ENCODE peak calls at places on chromosomes 7 and 10, in six cellular contexts. T, I, W, R, A and O are unnamed samples.

GRCh38 chr7:143391462-143392404 is 10.6 kb downstream of the ZYX start:
- DNase-seq in W (peak), T (no peak), A (no peak), I (peak), R (peak), O (peak)

GRCh38 chr7:69683002-69683401 is 84.7 kb downstream of the AUTS2 start:
- DNase-seq in T (no peak), R (no peak), I (no peak), A (no peak), W (no peak), O (no peak)

GRCh38 chr7:135981958-135982646 is 4.9 kb upstream of the MTPN start:
- DNase-seq in R (no peak), I (no peak), A (no peak), W (no peak), T (peak), O (no peak)

GRCh38 chr10:103153302-103153759 is 39.7 kb downstream of the NT5C2 start:
- DNase-seq in W (no peak), I (no peak), T (no peak), A (no peak), R (peak), O (no peak)

GRCh38 chr10:125005312-125006187 is 63.6 kb downstream of the ZRANB1 start:
- DNase-seq in A (no peak), I (no peak), T (no peak), R (no peak), W (no peak), O (no peak)

GRCh38 chr7:54839538-54840213 is 80.7 kb upstream of the SEC61G start:
- DNase-seq in T (no peak), A (no peak), R (peak), W (peak), I (peak), O (peak)

GRCh38 chr10:114057845-114058244 is 14.2 kb downstream of the ADRB1 start:
- DNase-seq in T (no peak), W (no peak), I (no peak), A (no peak), R (no peak), O (no peak)

GRCh38 chr10:130233426-130233825 is 97.2 kb downstream of the GLRX3 start:
- DNase-seq in I (no peak), R (no peak), W (no peak), T (no peak), A (no peak), O (no peak)

GRCh38 chr10:115706482-115707076 is 566.4 kb downstream of the GFRA1 start:
- DNase-seq in W (no peak), T (no peak), I (no peak), R (peak), A (peak), O (no peak)

GRCh38 chr10:131258256-131258655 is 53.3 kb downstream of the TCERG1L start:
- DNase-seq in W (no peak), T (no peak), I (no peak), R (no peak), A (no peak), O (no peak)

GRCh38 chr7:64884913-64885370 is 18.1 kb upstream of the ZNF273 start:
- DNase-seq in I (peak), W (no peak), T (no peak), R (no peak), A (no peak), O (no peak)

GRCh38 chr10:57018452-57018851 is 657.4 kb upstream of the ZWINT start:
- DNase-seq in I (no peak), W (no peak), A (no peak), T (no peak), R (no peak), O (no peak)

GRCh38 chr10:73649876-73650536 is 5.8 kb downstream of the SYNPO2L start:
- DNase-seq in W (no peak), R (peak), A (no peak), I (no peak), T (no peak), O (no peak)

GRCh38 chr10:21732067-21732772 is 198.2 kb downstream of the MLLT10 start:
- DNase-seq in I (no peak), A (peak), T (peak), R (peak), W (no peak), O (peak)

GRCh38 chr10:43137701-43137970 is 609 bp upstream of the CSGALNACT2 start:
- DNase-seq in W (no peak), A (peak), I (peak), T (no peak), R (peak), O (no peak)

GRCh38 chr10:34161948-34162347 is 653.1 kb downstream of the PARD3 start:
- DNase-seq in I (no peak), T (no peak), W (no peak), R (no peak), A (no peak), O (no peak)

GRCh38 chr7:39746162-39746782 is 122.9 kb downstream of the RALA start:
- DNase-seq in W (peak), I (peak), R (peak), A (peak), T (peak), O (peak)

GRCh38 chr7:64907641-64908326 is 4.7 kb downstream of the ZNF273 start:
- DNase-seq in T (no peak), R (no peak), I (no peak), A (no peak), W (no peak), O (no peak)

GRCh38 chr10:50326757-50327701 is 75.7 kb upstream of the ASAH2 start:
- DNase-seq in A (no peak), W (no peak), R (peak), T (no peak), I (peak), O (peak)

GRCh38 chr10:63268139-63268797 is 135.1 kb downstream of the NRBF2 start:
- DNase-seq in W (no peak), A (no peak), R (peak), T (no peak), I (no peak), O (no peak)

GRCh38 chr10:113103131-113103830 is 153.2 kb downstream of the TCF7L2 start:
- DNase-seq in T (no peak), I (no peak), A (no peak), R (peak), W (no peak), O (no peak)

GRCh38 chr10:97059006-97059871 is 126.5 kb downstream of the SLIT1 start:
- DNase-seq in W (no peak), I (no peak), R (no peak), A (no peak), T (no peak), O (no peak)

GRCh38 chr7:55493416-55493815 is 78.9 kb downstream of the VOPP1 start:
- DNase-seq in I (no peak), W (no peak), T (no peak), A (no peak), R (peak), O (no peak)

GRCh38 chr10:122286872-122287271 is 15.8 kb downstream of the BTBD16 start:
- DNase-seq in R (peak), A (no peak), I (no peak), T (no peak), W (no peak), O (peak)

GRCh38 chr7:29597266-29597665 is 33.6 kb downstream of the PRR15 start:
- DNase-seq in A (no peak), I (no peak), R (no peak), W (no peak), T (no peak), O (no peak)

GRCh38 chr10:77909021-77909754 is 17.4 kb downstream of the DLG5 start:
- DNase-seq in A (no peak), W (no peak), R (peak), I (no peak), T (no peak), O (no peak)

GRCh38 chr10:132272061-132272766 is 35.5 kb downstream of the STK32C start:
- DNase-seq in A (no peak), T (no peak), R (peak), W (no peak), I (no peak), O (no peak)

GRCh38 chr7:129499915-129500463 is 2.3 kb upstream of the SMKR1 start:
- DNase-seq in W (no peak), R (no peak), T (no peak), I (peak), A (no peak), O (no peak)

GRCh38 chr7:151124899-151125399 is 38.7 kb downstream of the AGAP3 start:
- DNase-seq in R (no peak), T (no peak), I (no peak), W (no peak), A (no peak), O (no peak)

GRCh38 chr10:45151467-45152214 is 150.9 kb downstream of the ZNF22 start:
- DNase-seq in I (no peak), W (no peak), A (no peak), R (no peak), T (no peak), O (no peak)

GRCh38 chr7:73424486-73424885 is 9.1 kb upstream of the FZD9 start:
- DNase-seq in T (no peak), A (no peak), I (no peak), R (no peak), W (no peak), O (no peak)
- H3K4me3 ChIP-seq in T (no peak), A (no peak), I (peak), R (no peak), W (peak), O (peak)

DNA sequence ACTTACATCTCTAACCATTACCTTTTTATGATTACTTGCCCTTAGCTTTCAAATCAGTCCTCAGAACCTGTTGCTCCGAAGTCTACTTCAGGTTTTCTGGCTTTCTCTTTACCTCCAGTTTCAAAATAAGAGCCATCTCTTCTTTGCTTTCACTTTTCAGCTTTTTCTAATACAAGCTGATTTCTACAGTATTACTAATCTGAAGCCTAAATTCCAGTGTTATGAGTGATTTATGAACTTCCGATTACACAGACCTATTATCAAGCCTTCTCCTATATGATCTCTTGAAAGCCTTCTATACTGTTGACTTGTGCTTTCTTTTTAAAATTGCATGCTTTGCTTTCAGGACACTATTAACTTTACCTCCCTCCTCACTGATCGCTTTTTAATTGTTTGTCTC is 1307.8 kb upstream of the CELF2 start:
- DNase-seq in I (no peak), A (no peak), T (no peak), W (no peak), R (no peak), O (no peak)
- H3K4me3 ChIP-seq in I (no peak), A (no peak), T (no peak), W (no peak), R (no peak), O (no peak)

GRCh38 chr10:10992072-10992471 is 25.6 kb upstream of the CELF2 start:
- DNase-seq in T (no peak), W (no peak), A (no peak), I (no peak), R (no peak), O (no peak)
- H3K4me3 ChIP-seq in T (no peak), W (no peak), A (no peak), I (no peak), R (no peak), O (no peak)

DNA sequence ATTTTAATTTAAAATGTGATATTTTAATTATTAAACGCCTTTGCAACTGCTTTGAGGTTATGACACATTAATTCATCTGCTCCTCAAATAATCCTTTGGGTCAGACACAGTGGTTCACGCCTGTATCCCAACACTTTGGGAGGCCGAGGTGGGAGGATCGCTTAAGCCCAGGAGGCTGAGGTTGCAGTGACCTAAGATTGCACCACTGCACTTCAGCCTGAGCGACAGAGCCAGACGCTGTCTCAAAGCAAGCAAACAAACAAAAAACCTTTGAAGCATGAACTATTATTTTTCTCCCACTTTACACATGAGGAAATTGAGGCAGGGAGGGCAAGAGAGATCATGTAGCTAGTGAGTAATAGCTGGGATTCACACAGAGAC is 1.5 kb upstream of the POLD2 start:
- DNase-seq in R (no peak), A (no peak), T (no peak), I (no peak), W (no peak), O (no peak)
- H3K4me3 ChIP-seq in R (no peak), A (no peak), T (no peak), I (no peak), W (no peak), O (no peak)

GRCh38 chr7:7972128-7972527 is 3.5 kb downstream of the GLCCI1 start:
- DNase-seq in A (no peak), T (peak), R (no peak), W (no peak), I (no peak), O (no peak)
- H3K4me3 ChIP-seq in A (peak), T (peak), R (peak), W (peak), I (no peak), O (peak)

GRCh38 chr7:116355423-116355765 is 144.1 kb upstream of the CAV2 start:
- DNase-seq in W (no peak), I (no peak), R (no peak), T (no peak), A (no peak), O (no peak)
- H3K4me3 ChIP-seq in W (peak), I (peak), R (no peak), T (no peak), A (no peak), O (peak)

GRCh38 chr10:4527281-4527960 is 298.6 kb upstream of the AKR1E2 start:
- DNase-seq in A (no peak), W (no peak), T (no peak), I (no peak), R (no peak), O (peak)
- H3K4me3 ChIP-seq in A (no peak), W (no peak), T (no peak), I (no peak), R (no peak), O (no peak)

GRCh38 chr7:101165075-101165957 is at the start of gene VGF:
- DNase-seq in A (peak), R (peak), T (peak), W (peak), I (peak), O (peak)
- H3K4me3 ChIP-seq in A (peak), R (peak), T (peak), W (peak), I (no peak), O (peak)